ENCODE peak calls at places on chromosomes 13 and 19, in eight cellular contexts. A is AG10803, P is lower lobe of right lung, M is upper lobe of left lung, Y is endodermal cell, V is PC-3, K is foreskin fibroblast, I is tibial artery. C is an unnamed sample.

GRCh38 chr13:52903320-52903719 is 54.9 kb upstream of the PCDH8 start:
- DNase-seq in K (no peak), M (no peak), A (no peak), I (no peak), V (no peak), Y (no peak), P (no peak), C (no peak)

GRCh38 chr19:5264453-5264852 is 76.2 kb downstream of the PTPRS start:
- DNase-seq in Y (no peak), P (no peak), K (no peak), M (no peak), A (no peak), V (no peak), I (no peak), C (no peak)

GRCh38 chr19:1237754-1238372 is at the start of gene CBARP:
- DNase-seq in V (peak; percentile 35), Y (peak; percentile 83), M (no peak), K (no peak), A (no peak), I (no peak), P (no peak), C (no peak)

GRCh38 chr13:101698400-101698799 is 245.9 kb downstream of the ITGBL1 start:
- DNase-seq in I (no peak), A (peak; percentile 44), Y (no peak), K (peak; percentile 41), P (no peak), V (no peak), M (no peak), C (no peak)

GRCh38 chr13:44075113-44075512 is 195.4 kb downstream of the LACC1 start:
- DNase-seq in Y (no peak), M (no peak), P (no peak), V (no peak), I (no peak), K (no peak), A (no peak), C (no peak)

GRCh38 chr19:35249848-35250711 is 1.3 kb downstream of the LSR start:
- DNase-seq in M (no peak), I (peak; percentile 61), P (no peak), A (no peak), Y (peak; percentile 38), K (no peak), V (no peak), C (no peak)

GRCh38 chr13:39768962-39769361 is 113.5 kb downstream of the COG6 start:
- DNase-seq in M (no peak), Y (no peak), I (no peak), V (no peak), P (no peak), A (no peak), K (no peak), C (no peak)

GRCh38 chr19:29019403-29019802 is 193.5 kb downstream of the UQCRFS1 start:
- DNase-seq in I (no peak), A (no peak), K (no peak), V (no peak), Y (no peak), P (no peak), M (no peak), C (no peak)

GRCh38 chr19:45216677-45217076 is 28.5 kb downstream of the EXOC3L2 start:
- DNase-seq in M (no peak), Y (no peak), K (no peak), I (no peak), P (no peak), A (no peak), V (no peak), C (no peak)

GRCh38 chr19:27972291-27973040 is 1240.5 kb downstream of the UQCRFS1 start:
- DNase-seq in P (no peak), A (peak; percentile 74), V (peak; percentile 41), M (no peak), K (no peak), Y (no peak), I (no peak), C (no peak)

GRCh38 chr13:97307882-97308624 is 85.9 kb downstream of the MBNL2 start:
- DNase-seq in M (no peak), P (no peak), V (peak; percentile 68), K (peak; percentile 38), Y (no peak), A (peak; percentile 82), I (no peak), C (no peak)

GRCh38 chr13:20425819-20426219 is 99.8 kb downstream of the CRYL1 start:
- DNase-seq in P (no peak), K (no peak), I (no peak), M (no peak), Y (no peak), A (no peak), V (no peak), C (no peak)

GRCh38 chr13:26946675-26947342 is 186.2 kb upstream of the GPR12 start:
- DNase-seq in P (no peak), V (peak; percentile 70), Y (no peak), K (peak; percentile 31), I (no peak), M (peak; percentile 19), A (peak; percentile 66), C (no peak)

GRCh38 chr13:64993514-64994164 is 2236.5 kb downstream of the PCDH9 start:
- DNase-seq in M (no peak), A (no peak), I (no peak), K (no peak), P (no peak), V (no peak), Y (no peak), C (no peak)

GRCh38 chr13:92994056-92994455 is 232.6 kb upstream of the GPC6 start:
- DNase-seq in M (no peak), P (no peak), I (no peak), Y (no peak), V (peak; percentile 42), K (peak; percentile 16), A (no peak), C (no peak)

GRCh38 chr19:31316201-31316951 is 32.9 kb downstream of the TSHZ3 start:
- DNase-seq in P (no peak), Y (peak; percentile 47), K (peak; percentile 58), I (no peak), A (peak; percentile 71), V (no peak), M (peak; percentile 35), C (no peak)

DNA sequence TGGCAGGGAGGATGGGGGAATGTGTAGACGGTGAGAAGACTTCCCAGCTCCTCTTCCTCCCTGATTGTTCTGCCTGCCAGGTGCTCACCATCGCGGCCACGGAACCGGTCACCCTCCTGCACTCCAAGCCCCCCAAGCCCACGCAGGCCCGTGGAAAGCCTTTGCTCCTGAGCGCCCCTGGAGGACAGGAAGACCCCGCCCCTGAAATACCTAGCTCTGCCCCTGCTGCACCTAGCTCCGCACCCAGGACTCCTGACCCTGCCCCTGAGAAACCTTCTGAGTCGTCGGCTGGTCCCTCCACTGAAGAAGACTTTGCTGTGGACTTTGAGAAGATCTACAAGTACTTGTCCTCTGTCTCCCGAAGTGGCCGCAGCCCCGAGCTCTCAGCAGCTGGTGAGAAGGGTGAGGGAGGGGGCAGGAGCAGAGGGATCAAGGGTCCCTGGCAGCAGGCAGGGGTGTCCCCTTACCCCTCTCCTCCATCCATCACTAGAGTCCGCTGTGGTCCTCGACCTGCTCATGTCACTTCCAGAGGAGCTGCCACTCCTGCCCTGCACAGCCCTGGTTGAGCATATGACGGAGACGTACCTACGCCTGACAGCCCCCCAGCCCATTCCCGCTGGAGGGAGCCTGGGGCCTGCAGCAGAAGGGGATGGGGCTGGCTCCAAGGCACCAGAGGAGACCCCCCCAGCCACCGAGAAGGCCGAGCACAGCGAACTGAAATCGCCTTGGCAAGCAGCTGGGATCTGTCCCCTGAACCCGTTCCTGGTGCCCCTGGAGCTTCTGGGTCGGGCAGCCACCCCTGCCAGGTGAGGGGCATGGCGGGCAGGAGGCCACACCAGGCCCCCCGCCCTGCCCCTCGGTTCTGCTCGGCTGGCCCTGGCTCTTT is 2.1 kb downstream of the SNAPC2 start:
- DNase-seq in Y (no peak), I (no peak), P (peak; percentile 49), M (no peak), A (no peak), V (no peak), K (no peak), C (peak; percentile 20)
- TF ChIP-seq CTCF in Y (peak; percentile 14), I (no peak), P (no peak), M (no peak), A (no peak), V (no peak), K (no peak), C (no peak)

DNA sequence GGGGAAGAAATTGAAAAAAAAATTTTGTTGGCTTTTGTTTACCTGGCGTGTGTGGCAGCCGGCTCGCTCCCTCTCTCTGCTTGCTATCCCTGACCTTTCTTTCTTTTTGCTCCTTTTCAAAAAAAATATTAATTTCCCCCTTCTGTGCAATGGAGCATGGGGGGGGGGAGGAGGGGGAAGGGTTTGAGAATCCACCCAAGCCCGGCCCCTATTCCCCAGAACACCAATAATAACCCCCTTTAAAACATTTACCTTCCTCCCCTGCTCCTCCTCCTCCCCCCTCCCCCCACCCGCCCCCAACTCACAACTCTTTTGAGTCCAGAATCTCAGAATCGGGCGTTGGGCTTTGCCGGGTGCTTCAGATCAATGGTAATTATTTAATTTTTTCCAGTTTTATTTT is 28.4 kb downstream of the NFIX start:
- DNase-seq in A (peak; percentile 59), V (peak; percentile 28), K (no peak), I (no peak), Y (no peak), P (no peak), M (no peak), C (no peak)
- H3K4me3 ChIP-seq in A (peak overlapping the region; percentile 87), V (peak overlapping the region; percentile 82), K (peak overlapping the region; percentile 67), I (peak overlapping the region; percentile 51), Y (peak overlapping the region; percentile 71), P (peak overlapping the region; percentile 55), M (peak overlapping the region; percentile 33), C (no peak overlapping the region)

GRCh38 chr19:56080669-56081401 is 40.3 kb downstream of the ZNF787 start:
- DNase-seq in V (peak; percentile 59), Y (peak; percentile 95), M (peak; percentile 80), I (peak; percentile 80), K (peak; percentile 71), A (peak; percentile 82), P (peak; percentile 87), C (peak; percentile 81)
- TF ChIP-seq CTCF in V (peak; percentile 63), Y (peak; percentile 77), M (peak; percentile 78), I (peak; percentile 47), K (peak; percentile 57), A (peak; percentile 65), P (peak; percentile 53), C (peak; percentile 75)

GRCh38 chr13:94966380-94966779 is 254.0 kb upstream of the SOX21 start:
- DNase-seq in K (no peak), I (no peak), V (no peak), M (no peak), Y (no peak), P (no peak), A (no peak), C (no peak)
- H3K4me3 ChIP-seq in K (no peak overlapping the region), I (no peak overlapping the region), V (peak overlapping the region; percentile 66), M (no peak overlapping the region), Y (no peak overlapping the region), P (no peak overlapping the region), A (no peak overlapping the region), C (no peak overlapping the region)